ENCODE peak calls at places on chromosome 14, in eight cellular contexts. D is transverse colon, L is gastrocnemius medialis, J is adrenal gland, A is right lobe of liver, Z is uterus, I is IMR-90, Q is HepG2. C is an unnamed sample.

GRCh38 chr14:96053600-96054381 is 14.6 kb downstream of the C14orf132 start:
- DNase-seq in D (peak; percentile 41), L (peak; percentile 70), J (no peak), A (no peak), Z (peak; percentile 78), I (peak; percentile 99), Q (no peak), C (no peak)

GRCh38 chr14:36604757-36605505 is 22.5 kb upstream of the NKX2-8 start:
- DNase-seq in D (peak; percentile 40), L (no peak), J (peak; percentile 52), A (no peak), Z (no peak), I (peak; percentile 66), Q (peak; percentile 93), C (peak; percentile 63)

GRCh38 chr14:23008836-23009235 is 1.1 kb downstream of the C14orf93 start:
- DNase-seq in D (no peak), L (no peak), J (no peak), A (no peak), Z (no peak), I (no peak), Q (no peak), C (peak; percentile 10)

GRCh38 chr14:55893695-55894094 is 224.5 kb upstream of the PELI2 start:
- DNase-seq in D (no peak), L (peak; percentile 15), J (no peak), A (no peak), Z (no peak), I (no peak), Q (no peak), C (no peak)

GRCh38 chr14:96940009-96940408 is 142.8 kb downstream of the VRK1 start:
- DNase-seq in D (no peak), L (no peak), J (no peak), A (no peak), Z (no peak), I (no peak), Q (peak; percentile 16), C (no peak)

GRCh38 chr14:68015356-68016242 is 196.0 kb downstream of the RAD51B start:
- DNase-seq in D (no peak), L (no peak), J (no peak), A (no peak), Z (no peak), I (peak; percentile 40), Q (no peak), C (no peak)

GRCh38 chr14:93286212-93286890 is 46.5 kb downstream of the BTBD7 start:
- DNase-seq in D (no peak), L (no peak), J (no peak), A (no peak), Z (no peak), I (peak; percentile 14), Q (no peak), C (peak; percentile 44)

GRCh38 chr14:96486705-96487104 is 15.5 kb upstream of the PAPOLA start:
- DNase-seq in D (no peak), L (no peak), J (no peak), A (no peak), Z (no peak), I (no peak), Q (no peak), C (no peak)

GRCh38 chr14:54529811-54530210 is 20.1 kb downstream of the CGRRF1 start:
- DNase-seq in D (peak; percentile 58), L (no peak), J (peak; percentile 37), A (no peak), Z (no peak), I (peak; percentile 68), Q (no peak), C (no peak)

GRCh38 chr14:92386637-92387036 is 63.7 kb downstream of the SLC24A4 start:
- DNase-seq in D (no peak), L (no peak), J (no peak), A (peak; percentile 49), Z (no peak), I (no peak), Q (peak; percentile 77), C (no peak)

GRCh38 chr14:100580316-100581227 is 6.6 kb downstream of the BEGAIN start:
- DNase-seq in D (no peak), L (no peak), J (no peak), A (peak; percentile 4), Z (no peak), I (no peak), Q (no peak), C (no peak)

GRCh38 chr14:71322660-71323250 is 415.5 kb downstream of the PCNX1 start:
- DNase-seq in D (no peak), L (no peak), J (no peak), A (no peak), Z (no peak), I (peak; percentile 67), Q (no peak), C (peak; percentile 62)

GRCh38 chr14:71319646-71320045 is 412.4 kb downstream of the PCNX1 start:
- DNase-seq in D (no peak), L (no peak), J (no peak), A (no peak), Z (peak; percentile 15), I (peak; percentile 36), Q (no peak), C (peak; percentile 75)

GRCh38 chr14:71320734-71321555 is 413.7 kb downstream of the PCNX1 start:
- DNase-seq in D (peak; percentile 67), L (peak; percentile 16), J (peak; percentile 73), A (peak; percentile 80), Z (peak; percentile 68), I (peak; percentile 69), Q (no peak), C (peak; percentile 79)

GRCh38 chr14:71320107-71320733 is 413.0 kb downstream of the PCNX1 start:
- DNase-seq in D (peak; percentile 98), L (peak; percentile 89), J (peak; percentile 98), A (peak; percentile 99), Z (peak; percentile 98), I (peak; percentile 99), Q (peak; percentile 96), C (peak; percentile 98)

GRCh38 chr14:71321556-71322315 is 414.5 kb downstream of the PCNX1 start:
- DNase-seq in D (no peak), L (no peak), J (peak; percentile 22), A (no peak), Z (no peak), I (peak; percentile 63), Q (peak; percentile 72), C (peak; percentile 67)
- TF ChIP-seq POLR2A in D (peak; percentile 8), L (no peak), J (no peak), A (peak; percentile 28), Z (no peak), I (no peak), Q (peak; percentile 27), C (no peak)

DNA sequence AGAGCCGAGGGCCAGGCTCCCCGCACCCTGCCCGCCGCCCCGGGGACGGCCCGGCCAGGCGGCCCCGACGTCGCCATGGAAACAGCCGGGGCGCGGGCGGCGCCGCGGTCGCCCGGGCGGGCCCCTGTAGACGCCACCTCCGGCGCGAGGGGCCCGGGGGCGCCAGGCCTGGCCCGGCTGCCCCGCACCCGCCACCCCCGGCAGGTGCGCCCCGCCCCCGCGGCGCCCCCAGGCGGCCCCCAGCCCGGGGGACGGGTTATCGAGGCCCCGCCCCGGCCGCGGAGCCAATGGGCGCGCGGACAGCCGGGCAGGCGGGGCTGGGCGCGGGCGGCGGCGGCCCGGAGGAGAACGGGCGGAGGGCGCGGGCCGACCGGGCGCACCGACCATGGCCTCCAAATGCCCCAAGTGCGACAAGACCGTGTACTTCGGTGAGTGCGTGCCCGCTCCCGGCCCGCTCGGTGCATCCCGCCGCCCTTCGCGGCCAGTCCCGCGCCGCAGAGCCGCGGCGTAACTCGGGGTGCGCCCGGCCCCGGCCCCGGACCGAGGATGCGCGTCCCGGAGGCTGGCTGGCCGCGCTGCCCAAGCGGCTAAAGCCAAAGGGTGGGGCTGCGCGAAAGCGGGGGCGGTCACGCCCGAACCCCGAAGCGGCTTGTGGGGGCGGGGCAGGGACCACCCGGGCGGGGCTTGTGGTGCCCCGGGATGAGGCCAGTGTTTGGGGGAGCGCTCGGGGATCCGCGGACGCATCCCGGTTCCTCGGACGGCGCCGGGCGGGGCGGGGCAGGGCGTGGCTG is at the start of gene CRIP2:
- DNase-seq in D (no peak), L (no peak), J (no peak), A (peak; percentile 64), Z (peak; percentile 47), I (peak; percentile 10), Q (no peak), C (peak; percentile 71)
- TF ChIP-seq POLR2A in D (no peak), L (peak; percentile 32), J (peak; percentile 17), A (peak; percentile 41), Z (peak; percentile 42), I (no peak), Q (peak; percentile 45), C (no peak)

DNA sequence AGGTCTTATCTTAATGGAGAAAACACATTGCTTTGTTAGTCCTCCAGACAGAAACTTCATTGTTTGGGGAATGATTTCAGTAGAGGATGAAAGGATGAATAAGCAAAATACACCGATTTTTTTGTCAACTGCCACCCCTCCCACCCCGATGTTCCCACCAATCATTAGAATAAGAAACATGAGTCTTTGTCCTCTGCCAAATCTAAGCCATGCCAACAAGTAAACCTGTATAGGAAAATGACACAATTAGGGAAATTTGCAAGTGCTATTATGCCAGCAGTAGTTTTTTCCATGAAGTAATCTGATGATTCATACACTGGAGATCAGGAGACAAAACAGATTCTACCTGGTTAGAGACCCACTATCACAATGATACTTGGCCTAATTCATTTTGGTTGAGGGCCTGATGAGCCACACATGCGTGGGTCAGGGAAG is 35.9 kb downstream of the FLRT2 start:
- DNase-seq in D (no peak), L (no peak), J (no peak), A (no peak), Z (no peak), I (peak; percentile 69), Q (no peak), C (no peak)
- TF ChIP-seq POLR2A in D (no peak), L (no peak), J (no peak), A (no peak), Z (no peak), I (no peak), Q (no peak), C (no peak)

GRCh38 chr14:64601571-64601970 is 51.8 kb downstream of the PPP1R36 start:
- DNase-seq in D (no peak), L (no peak), J (no peak), A (no peak), Z (no peak), I (no peak), Q (no peak), C (no peak)
- TF ChIP-seq POLR2A in D (no peak), L (no peak), J (no peak), A (no peak), Z (no peak), I (no peak), Q (no peak), C (no peak)

GRCh38 chr14:88553886-88554457 is 835 bp downstream of the PTPN21 start:
- DNase-seq in D (no peak), L (no peak), J (no peak), A (no peak), Z (no peak), I (peak; percentile 8), Q (no peak), C (peak; percentile 23)

GRCh38 chr14:88552859-88553258 is 1.9 kb downstream of the PTPN21 start:
- DNase-seq in D (no peak), L (no peak), J (no peak), A (no peak), Z (no peak), I (no peak), Q (peak; percentile 51), C (peak; percentile 12)

GRCh38 chr14:88550078-88550477 is 4.7 kb downstream of the PTPN21 start:
- DNase-seq in D (no peak), L (no peak), J (no peak), A (no peak), Z (no peak), I (no peak), Q (no peak), C (no peak)

GRCh38 chr14:88551936-88552565 is 2.8 kb downstream of the PTPN21 start:
- DNase-seq in D (no peak), L (peak; percentile 16), J (no peak), A (peak; percentile 33), Z (peak; percentile 27), I (peak; percentile 19), Q (no peak), C (peak; percentile 24)

GRCh38 chr14:88551094-88551870 is 3.5 kb downstream of the PTPN21 start:
- DNase-seq in D (peak; percentile 84), L (peak; percentile 77), J (peak; percentile 88), A (peak; percentile 82), Z (peak; percentile 83), I (peak; percentile 82), Q (no peak), C (peak; percentile 79)
- TF ChIP-seq POLR2A in D (peak; percentile 55), L (peak; percentile 49), J (peak; percentile 52), A (peak; percentile 29), Z (no peak), I (no peak), Q (no peak), C (no peak)